ENCODE peak calls at places on chromosomes 2 and 18, in six cellular contexts. D is adrenal gland, G is kidney epithelial cell, S is uterus, L is choroid plexus epithelial cell, N is nephron progenitor cell. F is an unnamed sample.

GRCh38 chr2:97754690-97755346 is 41.4 kb downstream of the ZAP70 start:
- DNase-seq in D (no peak), G (no peak), S (no peak), L (no peak), N (no peak), F (no peak)

GRCh38 chr18:48902023-48902855 is 48.5 kb downstream of the SMAD7 start:
- DNase-seq in D (peak; percentile 95), G (peak; percentile 56), S (peak; percentile 89), L (peak; percentile 95), N (no peak), F (peak; percentile 72)

GRCh38 chr18:44128365-44128764 is 552.3 kb upstream of the SETBP1 start:
- DNase-seq in D (no peak), G (no peak), S (no peak), L (peak; percentile 31), N (no peak), F (no peak)

GRCh38 chr2:69366-70344 is 23.4 kb upstream of the FAM110C start:
- DNase-seq in D (no peak), G (no peak), S (no peak), L (no peak), N (no peak), F (peak; percentile 68)

GRCh38 chr2:15992457-15993231 is 52.3 kb downstream of the MYCN start:
- DNase-seq in D (no peak), G (no peak), S (no peak), L (no peak), N (no peak), F (no peak)

GRCh38 chr2:209141142-209141541 is 282.7 kb upstream of the MAP2 start:
- DNase-seq in D (no peak), G (no peak), S (no peak), L (no peak), N (no peak), F (no peak)

GRCh38 chr18:26579941-26580618 is 31.7 kb upstream of the KCTD1 start:
- DNase-seq in D (no peak), G (no peak), S (no peak), L (no peak), N (no peak), F (peak; percentile 94)

GRCh38 chr2:62724886-62725711 is 19.6 kb downstream of the EHBP1 start:
- DNase-seq in D (no peak), G (no peak), S (no peak), L (no peak), N (peak; percentile 17), F (no peak)

GRCh38 chr2:24613154-24613814 is 122.2 kb downstream of the NCOA1 start:
- DNase-seq in D (peak; percentile 27), G (no peak), S (no peak), L (peak; percentile 92), N (no peak), F (peak; percentile 7)

GRCh38 chr18:62196079-62196478 is 9.0 kb downstream of the RELCH start:
- DNase-seq in D (no peak), G (no peak), S (no peak), L (no peak), N (no peak), F (no peak)
- TF ChIP-seq CTCF in D (no peak), G (no peak), S (no peak), L (no peak), N (no peak), F (no peak)

GRCh38 chr18:74387362-74387761 is 69.7 kb downstream of the DIPK1C start:
- DNase-seq in D (no peak), G (no peak), S (no peak), L (no peak), N (no peak), F (no peak)

GRCh38 chr18:74380916-74381315 is 65.3 kb downstream of the C18orf63 start:
- DNase-seq in D (no peak), G (no peak), S (no peak), L (no peak), N (no peak), F (no peak)

GRCh38 chr18:74381621-74382350 is 66.1 kb downstream of the C18orf63 start:
- DNase-seq in D (no peak), G (no peak), S (no peak), L (no peak), N (no peak), F (no peak)

GRCh38 chr18:74378179-74378682 is 62.6 kb downstream of the C18orf63 start:
- DNase-seq in D (no peak), G (no peak), S (no peak), L (no peak), N (no peak), F (no peak)

GRCh38 chr18:74382481-74382880 is 66.8 kb downstream of the C18orf63 start:
- DNase-seq in D (no peak), G (no peak), S (no peak), L (no peak), N (no peak), F (no peak)
- TF ChIP-seq CTCF in D (no peak), G (no peak), S (no peak), L (no peak), N (no peak), F (no peak)

GRCh38 chr2:69296421-69296820 is 90.6 kb downstream of the GFPT1 start:
- DNase-seq in D (no peak), G (no peak), S (no peak), L (no peak), N (no peak), F (no peak)

GRCh38 chr2:69299772-69300516 is 87.1 kb downstream of the GFPT1 start:
- DNase-seq in D (no peak), G (no peak), S (no peak), L (no peak), N (no peak), F (no peak)

GRCh38 chr2:69297216-69297615 is 89.8 kb downstream of the GFPT1 start:
- DNase-seq in D (no peak), G (no peak), S (no peak), L (no peak), N (no peak), F (no peak)

GRCh38 chr2:69298862-69299261 is 88.2 kb downstream of the GFPT1 start:
- DNase-seq in D (no peak), G (no peak), S (peak; percentile 26), L (peak; percentile 80), N (no peak), F (no peak)

DNA sequence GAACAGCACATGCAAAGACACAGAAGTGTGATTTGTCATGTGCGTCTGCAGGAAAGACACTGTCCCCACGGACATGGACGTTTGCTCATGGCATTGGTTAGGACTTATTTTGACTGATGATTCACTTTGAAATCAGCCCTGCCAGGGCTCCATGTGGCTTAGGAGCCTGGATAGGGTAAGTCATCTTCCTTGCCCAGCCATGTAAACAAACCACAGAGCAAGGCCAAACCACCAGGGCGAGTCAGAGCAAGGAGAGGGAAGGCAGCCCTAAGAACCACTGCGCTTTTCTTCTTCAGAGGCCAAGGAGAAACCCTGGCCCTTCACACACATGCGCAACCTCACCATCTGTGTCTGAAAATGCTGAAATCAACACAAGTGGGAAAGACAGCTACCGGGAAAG is 88.8 kb downstream of the GFPT1 start:
- DNase-seq in D (peak; percentile 52), G (peak; percentile 81), S (no peak), L (peak; percentile 95), N (no peak), F (peak; percentile 34)
- TF ChIP-seq CTCF in D (no peak), G (no peak), S (no peak), L (no peak), N (no peak), F (no peak)

GRCh38 chr2:86368181-86368824 is 30.9 kb upstream of the REEP1 start:
- DNase-seq in D (peak; percentile 48), G (no peak), S (peak; percentile 35), L (peak; percentile 55), N (peak; percentile 69), F (peak; percentile 44)
- TF ChIP-seq CTCF in D (peak; percentile 67), G (peak; percentile 83), S (peak; percentile 26), L (peak; percentile 78), N (peak; percentile 65), F (peak; percentile 71)

GRCh38 chr18:12236934-12237832 is 17.0 kb upstream of the CIDEA start:
- DNase-seq in D (peak; percentile 80), G (no peak), S (peak; percentile 65), L (peak; percentile 72), N (peak; percentile 90), F (peak; percentile 65)
- TF ChIP-seq CTCF in D (peak; percentile 69), G (peak; percentile 95), S (peak; percentile 66), L (peak; percentile 90), N (peak; percentile 91), F (peak; percentile 90)

GRCh38 chr2:10306901-10307463 is 4.3 kb downstream of the HPCAL1 start:
- DNase-seq in D (no peak), G (no peak), S (no peak), L (no peak), N (no peak), F (no peak)

GRCh38 chr2:10305254-10305635 is 2.5 kb downstream of the HPCAL1 start:
- DNase-seq in D (no peak), G (no peak), S (no peak), L (peak; percentile 25), N (no peak), F (peak; percentile 55)

GRCh38 chr2:10304458-10305253 is 2.0 kb downstream of the HPCAL1 start:
- DNase-seq in D (no peak), G (no peak), S (no peak), L (no peak), N (peak; percentile 27), F (no peak)

GRCh38 chr2:10303634-10304378 is 1.1 kb downstream of the HPCAL1 start:
- DNase-seq in D (peak; percentile 47), G (no peak), S (peak; percentile 54), L (peak; percentile 49), N (peak; percentile 73), F (peak; percentile 52)

DNA sequence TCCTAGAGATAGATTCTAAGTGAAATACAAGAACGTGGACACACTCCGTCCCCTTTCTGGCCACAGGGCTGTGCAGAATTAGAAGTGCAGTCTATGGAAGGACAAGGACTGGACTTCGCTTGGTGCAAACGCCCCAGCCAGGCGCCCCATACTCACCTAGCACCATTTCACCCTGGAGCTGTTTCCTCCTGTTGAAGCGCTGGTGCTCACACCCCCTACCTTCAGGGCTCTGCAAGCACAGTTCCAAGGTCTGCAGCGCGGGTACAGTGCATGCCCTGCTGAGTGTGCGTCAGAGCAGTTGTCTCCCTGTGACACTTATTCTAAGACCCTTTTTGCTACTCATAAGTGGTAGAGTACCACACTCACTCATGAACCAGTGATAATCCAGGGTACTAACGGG is 3.0 kb downstream of the HPCAL1 start:
- DNase-seq in D (peak; percentile 67), G (no peak), S (no peak), L (no peak), N (peak; percentile 33), F (peak; percentile 60)
- TF ChIP-seq CTCF in D (peak; percentile 41), G (peak; percentile 23), S (no peak), L (peak; percentile 39), N (no peak), F (peak; percentile 64)

GRCh38 chr18:6370886-6371635 is 43.6 kb downstream of the L3MBTL4 start:
- DNase-seq in D (peak; percentile 56), G (peak; percentile 41), S (no peak), L (no peak), N (no peak), F (no peak)
- TF ChIP-seq CTCF in D (no peak), G (peak; percentile 9), S (no peak), L (no peak), N (no peak), F (no peak)

GRCh38 chr2:191759200-191759507 is 81.2 kb downstream of the NABP1 start:
- DNase-seq in D (no peak), G (no peak), S (no peak), L (no peak), N (no peak), F (no peak)
- TF ChIP-seq CTCF in D (no peak), G (no peak), S (no peak), L (no peak), N (no peak), F (no peak)